ENCODE peak calls at places on chromosomes 2 and 18, in nine cellular contexts. V, O, D, W, J, G, T, P and L are unnamed samples. For H3K4me1 and H3K27me3, the result is how much of the 10 kb centered on the place peaks cover.

GRCh38 chr18:79629606-79630005 is 50.0 kb upstream of the CTDP1 start:
- DNase-seq in V (no peak), O (no peak), D (no peak), W (no peak), J (peak), G (no peak), T (no peak), P (no peak), L (no peak)

GRCh38 chr2:195408196-195408595 is 248.8 kb upstream of the SLC39A10 start:
- DNase-seq in V (no peak), O (no peak), D (no peak), W (no peak), J (no peak), G (no peak), T (no peak), P (no peak), L (no peak)

GRCh38 chr18:46705521-46705920 is 48.5 kb upstream of the LOXHD1 start:
- DNase-seq in V (peak), O (no peak), D (peak), W (no peak), J (no peak), G (no peak), T (no peak), P (no peak), L (no peak)

GRCh38 chr2:217964658-217965161 is 38.1 kb downstream of the TNS1 start:
- DNase-seq in V (no peak), O (no peak), D (no peak), W (peak), J (peak), G (no peak), T (peak), P (no peak), L (no peak)

GRCh38 chr2:196413821-196414274 is 225.7 kb upstream of the CCDC150 start:
- DNase-seq in V (peak), O (no peak), D (no peak), W (no peak), J (no peak), G (no peak), T (no peak), P (no peak), L (peak)

GRCh38 chr2:8515864-8516533 is 165.9 kb upstream of the ID2 start:
- DNase-seq in V (no peak), O (no peak), D (no peak), W (no peak), J (no peak), G (no peak), T (no peak), P (no peak), L (no peak)

GRCh38 chr18:5456577-5457466 is 87.0 kb downstream of the EPB41L3 start:
- DNase-seq in V (peak), O (no peak), D (peak), W (peak), J (no peak), G (no peak), T (no peak), P (peak), L (no peak)

GRCh38 chr2:74383254-74383653 is 3.1 kb upstream of the DCTN1 start:
- DNase-seq in V (no peak), O (peak), D (no peak), W (no peak), J (no peak), G (no peak), T (no peak), P (no peak), L (no peak)

GRCh38 chr18:65567372-65567771 is 183.4 kb upstream of the CDH7 start:
- DNase-seq in V (peak), O (no peak), D (no peak), W (no peak), J (no peak), G (no peak), T (no peak), P (peak), L (no peak)

GRCh38 chr2:234930397-234930796 is 21.4 kb upstream of the SH3BP4 start:
- DNase-seq in V (no peak), O (no peak), D (no peak), W (no peak), J (no peak), G (no peak), T (no peak), P (no peak), L (no peak)

GRCh38 chr2:222292113-222292737 is 6.6 kb downstream of the PAX3 start:
- DNase-seq in V (no peak), O (no peak), D (no peak), W (no peak), J (no peak), G (no peak), T (no peak), P (no peak), L (no peak)

GRCh38 chr2:121330921-121331320 is 45.9 kb upstream of the TFCP2L1 start:
- DNase-seq in V (no peak), O (no peak), D (no peak), W (no peak), J (peak), G (no peak), T (no peak), P (no peak), L (no peak)

GRCh38 chr18:21303913-21304312 is 61.9 kb downstream of the GREB1L start:
- DNase-seq in V (no peak), O (no peak), D (no peak), W (no peak), J (no peak), G (no peak), T (no peak), P (no peak), L (no peak)

GRCh38 chr2:208097801-208098200 is 26.5 kb downstream of the CRYGD start:
- DNase-seq in V (no peak), O (no peak), D (no peak), W (no peak), J (no peak), G (no peak), T (no peak), P (no peak), L (no peak)

GRCh38 chr2:132884692-132885091 is 214.7 kb upstream of the LYPD1 start:
- DNase-seq in V (no peak), O (no peak), D (no peak), W (no peak), J (no peak), G (no peak), T (no peak), P (peak), L (no peak)

GRCh38 chr2:127917916-127918315 is 32.2 kb upstream of the AMMECR1L start:
- DNase-seq in V (no peak), O (no peak), D (no peak), W (no peak), J (no peak), G (no peak), T (no peak), P (no peak), L (no peak)

GRCh38 chr2:170739507-170740046 is 24.4 kb downstream of the SP5 start:
- DNase-seq in V (no peak), O (no peak), D (no peak), W (no peak), J (no peak), G (no peak), T (no peak), P (no peak), L (no peak)

GRCh38 chr2:88735853-88736252 is 44.4 kb downstream of the RPIA start:
- DNase-seq in V (no peak), O (no peak), D (no peak), W (no peak), J (no peak), G (no peak), T (no peak), P (no peak), L (no peak)

GRCh38 chr2:134819334-134819733 is 19.1 kb upstream of the ACMSD start:
- DNase-seq in V (no peak), O (no peak), D (no peak), W (no peak), J (no peak), G (no peak), T (no peak), P (peak), L (no peak)

GRCh38 chr2:13714466-13714865 is 918.1 kb upstream of the LRATD1 start:
- DNase-seq in V (no peak), O (no peak), D (no peak), W (no peak), J (no peak), G (no peak), T (no peak), P (no peak), L (no peak)

GRCh38 chr2:49371302-49371701 is 217.0 kb upstream of the FSHR start:
- DNase-seq in V (no peak), O (no peak), D (no peak), W (no peak), J (no peak), G (no peak), T (no peak), P (no peak), L (no peak)

GRCh38 chr18:5604778-5605177 is 61.0 kb upstream of the EPB41L3 start:
- DNase-seq in V (no peak), O (no peak), D (no peak), W (no peak), J (no peak), G (no peak), T (no peak), P (no peak), L (no peak)

GRCh38 chr2:117775820-117776219 is 38.7 kb upstream of the DDX18 start:
- DNase-seq in V (no peak), O (no peak), D (no peak), W (no peak), J (no peak), G (no peak), T (no peak), P (no peak), L (no peak)

GRCh38 chr2:76978064-76978463 is 544.1 kb downstream of the LRRTM4 start:
- DNase-seq in V (no peak), O (no peak), D (no peak), W (no peak), J (no peak), G (no peak), T (no peak), P (no peak), L (no peak)

GRCh38 chr2:156110890-156111289 is 221.6 kb downstream of the NR4A2 start:
- DNase-seq in V (peak), O (peak), D (peak), W (no peak), J (no peak), G (no peak), T (no peak), P (peak), L (no peak)

GRCh38 chr2:28378679-28379392 is 13.8 kb upstream of the FOSL2 start:
- DNase-seq in V (no peak), O (no peak), D (no peak), W (no peak), J (peak), G (no peak), T (no peak), P (no peak), L (no peak)

GRCh38 chr18:36162981-36163380 is 24.3 kb upstream of the MOCOS start:
- DNase-seq in V (no peak), O (no peak), D (no peak), W (no peak), J (no peak), G (no peak), T (no peak), P (no peak), L (no peak)

GRCh38 chr18:36169938-36170337 is 17.4 kb upstream of the MOCOS start:
- DNase-seq in V (no peak), O (no peak), D (no peak), W (no peak), J (no peak), G (no peak), T (no peak), P (no peak), L (no peak)

GRCh38 chr18:36167692-36168218 is 19.5 kb upstream of the MOCOS start:
- DNase-seq in V (no peak), O (no peak), D (no peak), W (no peak), J (no peak), G (no peak), T (no peak), P (no peak), L (no peak)
- H3K4me1 ChIP-seq in V (under half), O (under half), D (under half), W (under half), J (under half), G (under half), T (under half), P (under half), L (under half)

GRCh38 chr2:123073956-123074355 is 951.1 kb upstream of the CNTNAP5 start:
- DNase-seq in V (no peak), O (no peak), D (no peak), W (no peak), J (no peak), G (no peak), T (no peak), P (no peak), L (no peak)
- H3K27me3 ChIP-seq in V (under half), O (under half), D (under half), W (under half), J (under half), G (under half), T (under half), P (under half), L (under half)

GRCh38 chr18:9825571-9826073 is 60.2 kb upstream of the TXNDC2 start:
- DNase-seq in V (no peak), O (peak), D (no peak), W (no peak), J (no peak), G (no peak), T (no peak), P (peak), L (no peak)
- H3K4me1 ChIP-seq in V (under half), O (under half), D (under half), W (under half), J (under half), G (under half), T (under half), P (under half), L (under half)

DNA sequence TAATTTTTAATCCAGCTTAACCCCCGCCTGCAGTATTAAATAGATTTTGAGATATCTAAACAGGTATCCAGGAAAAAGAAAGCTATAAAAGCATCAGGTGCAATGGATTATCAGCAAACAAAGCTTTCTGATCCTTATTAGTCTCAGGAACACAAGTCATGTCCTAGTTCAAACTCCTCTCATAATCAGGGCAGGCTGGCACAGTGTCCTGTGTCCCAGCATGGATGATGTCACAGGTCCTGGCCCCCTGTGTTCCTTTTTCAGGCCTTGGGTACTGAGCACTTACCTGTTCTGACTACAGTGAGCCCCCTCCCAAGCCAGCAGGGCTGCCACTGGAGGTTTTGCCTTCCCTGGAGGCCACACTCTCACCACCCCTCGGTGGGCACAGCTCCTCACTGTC is 19.5 kb upstream of the MRO start:
- DNase-seq in V (no peak), O (no peak), D (no peak), W (no peak), J (no peak), G (no peak), T (no peak), P (no peak), L (no peak)
- H3K27me3 ChIP-seq in V (under half), O (under half), D (under half), W (under half), J (under half), G (under half), T (under half), P (under half), L (under half)

GRCh38 chr2:69134546-69134945 is 121.6 kb downstream of the ANTXR1 start:
- DNase-seq in V (peak), O (no peak), D (no peak), W (no peak), J (no peak), G (no peak), T (no peak), P (no peak), L (no peak)

GRCh38 chr2:69139778-69140177 is 126.8 kb downstream of the ANTXR1 start:
- DNase-seq in V (no peak), O (no peak), D (no peak), W (no peak), J (no peak), G (no peak), T (no peak), P (no peak), L (no peak)

GRCh38 chr2:69141081-69141480 is 128.1 kb downstream of the ANTXR1 start:
- DNase-seq in V (no peak), O (peak), D (no peak), W (no peak), J (no peak), G (peak), T (peak), P (peak), L (no peak)

GRCh38 chr2:69138247-69138754 is 125.3 kb downstream of the ANTXR1 start:
- DNase-seq in V (no peak), O (no peak), D (no peak), W (no peak), J (no peak), G (no peak), T (no peak), P (peak), L (no peak)

DNA sequence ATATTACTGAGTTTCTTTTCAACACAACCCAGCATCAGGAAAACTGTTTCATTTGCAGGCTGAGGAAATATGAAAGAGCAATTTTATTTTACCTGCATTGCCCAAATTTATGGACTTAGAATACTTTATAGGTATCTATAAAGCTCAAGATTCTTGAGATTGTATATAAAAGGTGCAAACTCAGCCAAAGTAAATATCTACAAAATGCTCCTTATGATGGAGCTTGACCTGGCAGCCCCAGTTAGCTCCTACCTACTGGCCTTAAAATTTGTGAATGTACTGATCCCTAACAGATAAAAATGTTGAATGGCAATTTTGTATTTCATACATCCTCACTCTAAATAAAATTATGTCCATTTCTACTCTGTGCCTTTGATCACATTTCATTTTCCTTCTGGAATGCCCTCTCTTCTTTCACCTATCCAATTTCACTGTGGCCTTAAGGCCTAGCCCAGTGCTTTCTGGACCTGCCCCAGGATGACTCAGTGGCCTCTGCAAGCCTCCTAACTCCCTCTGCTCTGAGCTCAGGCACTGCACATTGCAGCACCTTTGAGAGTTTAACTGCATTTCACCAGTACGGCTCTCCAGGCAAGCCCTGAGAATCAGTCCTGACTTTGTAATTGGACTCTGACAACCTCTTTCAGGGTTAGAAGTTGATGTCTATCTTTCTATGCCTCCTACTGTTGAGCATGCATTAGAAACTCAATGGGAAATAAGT is 126.0 kb downstream of the ANTXR1 start:
- DNase-seq in V (no peak), O (peak), D (no peak), W (peak), J (no peak), G (peak), T (no peak), P (no peak), L (no peak)
- H3K4me1 ChIP-seq in V (under half), O (under half), D (under half), W (under half), J (under half), G (under half), T (under half), P (under half), L (under half)

DNA sequence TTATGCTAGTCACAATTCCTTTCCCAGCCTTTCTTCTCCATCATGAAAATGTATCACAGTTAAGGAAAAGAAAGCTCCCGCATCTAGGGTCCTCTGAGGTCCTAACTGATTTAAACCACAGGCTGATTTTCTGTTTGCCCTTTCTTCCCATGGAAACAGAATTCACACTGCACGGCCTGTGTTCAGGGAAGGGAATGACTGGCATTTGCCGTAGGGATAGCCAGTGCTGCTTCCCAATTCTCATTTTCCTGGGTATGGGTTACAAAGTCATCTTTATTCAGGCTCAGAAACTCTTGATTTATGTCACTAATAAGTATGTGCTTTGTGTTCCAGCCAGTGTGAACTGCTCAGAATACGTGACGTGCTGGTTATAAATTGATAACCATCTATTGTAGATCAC is 163.2 kb downstream of the LRRC30 start:
- DNase-seq in V (no peak), O (no peak), D (no peak), W (no peak), J (no peak), G (no peak), T (no peak), P (no peak), L (no peak)
- H3K27me3 ChIP-seq in V (under half), O (under half), D (under half), W (under half), J (under half), G (under half), T (under half), P (under half), L (under half)

GRCh38 chr2:54479422-54479821 is 23.3 kb downstream of the SPTBN1 start:
- DNase-seq in V (no peak), O (no peak), D (no peak), W (no peak), J (no peak), G (no peak), T (no peak), P (peak), L (no peak)
- H3K4me1 ChIP-seq in V (half or more), O (under half), D (under half), W (under half), J (under half), G (under half), T (half or more), P (under half), L (half or more)